ENCODE peak calls at places on chromosomes 1 and 21, in seven cellular contexts. Q, G, R, K, B, U and D are unnamed samples.

GRCh38 chr1:55140546-55140983 is 74.6 kb downstream of the USP24 start:
- DNase-seq in G (peak), K (peak), Q (peak), R (peak), U (peak), B (peak), D (peak)

GRCh38 chr1:218431476-218431875 is 86.3 kb downstream of the TGFB2 start:
- DNase-seq in K (no peak), U (no peak), Q (no peak), R (no peak), B (no peak), G (no peak), D (no peak)

GRCh38 chr1:925532-926421 is 2.1 kb downstream of the SAMD11 start:
- DNase-seq in Q (peak), K (no peak), G (peak), B (peak), U (no peak), R (peak), D (no peak)

GRCh38 chr1:217275617-217276398 is 355.1 kb downstream of the GPATCH2 start:
- DNase-seq in G (peak), R (no peak), U (no peak), K (no peak), Q (no peak), B (no peak), D (no peak)

GRCh38 chr1:39301606-39302005 is 97.1 kb downstream of the MACF1 start:
- DNase-seq in B (no peak), U (no peak), K (no peak), G (no peak), Q (no peak), R (no peak), D (no peak)

GRCh38 chr21:33789697-33790096 is 125.9 kb downstream of the ATP5PO start:
- DNase-seq in K (no peak), R (no peak), Q (no peak), U (no peak), B (no peak), G (peak), D (no peak)

GRCh38 chr1:41678141-41678878 is 193.8 kb upstream of the EDN2 start:
- DNase-seq in U (no peak), B (no peak), K (no peak), G (no peak), Q (no peak), R (no peak), D (no peak)

GRCh38 chr1:30058966-30059365 is 664.4 kb downstream of the MATN1 start:
- DNase-seq in B (no peak), Q (no peak), U (no peak), K (no peak), G (peak), R (peak), D (no peak)

GRCh38 chr1:246705368-246705767 is 18.8 kb upstream of the SCCPDH start:
- DNase-seq in G (no peak), K (no peak), R (no peak), B (no peak), Q (no peak), U (no peak), D (no peak)

GRCh38 chr1:177739780-177740179 is 230.1 kb downstream of the SEC16B start:
- DNase-seq in G (no peak), R (no peak), K (no peak), U (no peak), B (no peak), Q (no peak), D (no peak)

GRCh38 chr1:9767964-9768668 is 55.6 kb downstream of the CLSTN1 start:
- DNase-seq in K (no peak), B (no peak), Q (peak), U (peak), R (no peak), G (peak), D (no peak)

GRCh38 chr1:21840981-21841380 is 28.9 kb downstream of the LDLRAD2 start:
- DNase-seq in R (no peak), Q (no peak), U (no peak), K (no peak), B (no peak), G (no peak), D (no peak)

GRCh38 chr1:210695041-210695440 is 366.3 kb downstream of the HHAT start:
- DNase-seq in Q (no peak), U (no peak), G (no peak), K (no peak), B (no peak), R (no peak), D (no peak)

GRCh38 chr1:196723325-196724185 is 51.1 kb upstream of the CFHR3 start:
- DNase-seq in K (no peak), B (peak), U (peak), Q (peak), G (peak), R (peak), D (peak)

GRCh38 chr21:36759348-36760083 is 60.6 kb downstream of the SIM2 start:
- DNase-seq in U (no peak), K (no peak), R (peak), Q (no peak), G (no peak), B (no peak), D (no peak)

GRCh38 chr1:194975913-194976312 is 1632.3 kb downstream of the KCNT2 start:
- DNase-seq in K (no peak), Q (no peak), R (no peak), B (no peak), U (no peak), G (no peak), D (no peak)

GRCh38 chr1:156268336-156268735 is 14.3 kb downstream of the SMG5 start:
- DNase-seq in G (no peak), U (no peak), K (no peak), Q (no peak), R (no peak), B (no peak), D (no peak)

GRCh38 chr1:53551428-53551995 is 92.3 kb downstream of the DMRTB1 start:
- DNase-seq in G (no peak), Q (peak), R (no peak), K (no peak), U (no peak), B (no peak), D (no peak)

GRCh38 chr1:98147280-98147679 is 226.4 kb upstream of the DPYD start:
- DNase-seq in B (no peak), U (no peak), K (no peak), R (no peak), G (no peak), Q (no peak), D (no peak)

GRCh38 chr1:219798283-219799030 is 129.9 kb downstream of the SLC30A10 start:
- DNase-seq in U (no peak), K (no peak), B (no peak), G (no peak), R (no peak), Q (no peak), D (no peak)

GRCh38 chr1:154696460-154696859 is 88.5 kb upstream of the ADAR start:
- DNase-seq in G (no peak), R (no peak), U (no peak), B (no peak), Q (no peak), K (no peak), D (no peak)

GRCh38 chr21:37000381-37000780 is 6.1 kb upstream of the RIPPLY3 start:
- DNase-seq in G (no peak), K (no peak), U (no peak), R (no peak), Q (no peak), B (no peak), D (no peak)

GRCh38 chr1:115781343-115781742 is 12.8 kb upstream of the CASQ2 start:
- DNase-seq in K (no peak), G (no peak), U (no peak), R (no peak), B (no peak), Q (no peak), D (no peak)

GRCh38 chr1:42735477-42736105 is 4.4 kb downstream of the CLDN19 start:
- DNase-seq in B (no peak), G (no peak), Q (no peak), R (no peak), U (peak), K (no peak), D (no peak)

GRCh38 chr1:73803380-73803779 is 394.6 kb downstream of the LRRIQ3 start:
- DNase-seq in G (no peak), Q (no peak), K (no peak), B (no peak), R (no peak), U (no peak), D (no peak)

GRCh38 chr1:203402609-203403337 is 51.9 kb upstream of the FMOD start:
- DNase-seq in G (no peak), K (no peak), R (no peak), B (no peak), Q (no peak), U (no peak), D (no peak)

GRCh38 chr1:155504207-155504606 is 58.4 kb downstream of the ASH1L start:
- DNase-seq in R (peak), Q (no peak), G (peak), U (peak), B (peak), K (peak), D (peak)

GRCh38 chr21:42460391-42461184 is 35.4 kb downstream of the RSPH1 start:
- DNase-seq in G (no peak), K (no peak), Q (peak), B (no peak), U (peak), R (no peak), D (no peak)

GRCh38 chr1:8218351-8219092 is 99.4 kb upstream of the SLC45A1 start:
- DNase-seq in R (no peak), Q (no peak), K (no peak), B (no peak), G (no peak), U (no peak), D (no peak)

GRCh38 chr21:41659791-41660560 is 106.9 kb downstream of the RIPK4 start:
- DNase-seq in G (no peak), U (no peak), K (no peak), R (no peak), Q (no peak), B (no peak), D (peak)

GRCh38 chr21:34707876-34708325 is 39.1 kb downstream of the CLIC6 start:
- DNase-seq in R (no peak), B (no peak), G (no peak), U (no peak), K (no peak), Q (no peak), D (no peak)

GRCh38 chr1:145706282-145706681 is 886 bp downstream of the PDZK1 start:
- DNase-seq in U (no peak), G (no peak), Q (no peak), K (no peak), R (no peak), B (no peak), D (no peak)

GRCh38 chr1:77322061-77322900 is 40.5 kb downstream of the AK5 start:
- DNase-seq in Q (peak), U (no peak), R (no peak), G (peak), K (no peak), B (no peak), D (peak)

GRCh38 chr1:18927082-18927653 is 24.8 kb upstream of the ALDH4A1 start:
- DNase-seq in B (no peak), U (no peak), K (no peak), R (no peak), G (no peak), Q (no peak), D (no peak)

GRCh38 chr1:33714421-33714820 is 149.5 kb upstream of the HMGB4 start:
- DNase-seq in K (no peak), U (no peak), G (no peak), Q (peak), B (no peak), R (no peak), D (no peak)

GRCh38 chr1:9907441-9907840 is 2.6 kb downstream of the CTNNBIP1 start:
- DNase-seq in U (no peak), K (no peak), Q (no peak), R (no peak), G (no peak), B (no peak), D (no peak)

GRCh38 chr1:14661220-14661619 is 62.7 kb downstream of the KAZN start:
- DNase-seq in B (no peak), K (no peak), U (no peak), Q (no peak), R (no peak), G (peak), D (no peak)

GRCh38 chr1:12433323-12434053 is 184.5 kb downstream of the DHRS3 start:
- DNase-seq in B (peak), U (no peak), Q (peak), R (peak), G (peak), K (no peak), D (peak)

GRCh38 chr1:33424205-33424604 is 6.7 kb downstream of the PHC2 start:
- DNase-seq in R (no peak), Q (no peak), K (no peak), G (no peak), B (no peak), U (no peak), D (no peak)

GRCh38 chr21:36563301-36563926 is 83.5 kb upstream of the CLDN14 start:
- DNase-seq in G (no peak), B (no peak), K (no peak), Q (no peak), U (no peak), R (no peak), D (no peak)